ENCODE peak calls at places on chromosomes 7 and 10, in ten cellular contexts. N is spleen, G is testis, W is endothelial cell of umbilical vein, Q is stomach, A is heart left ventricle, K is breast epithelium, P is ovary, R is A549, L is IMR-90. V is an unnamed sample.

GRCh38 chr10:122861724-122862161 is 16.1 kb upstream of the CUZD1 start:
- DNase-seq in A (no peak), P (no peak), K (no peak), W (peak), G (no peak), L (peak), N (no peak), R (peak), Q (no peak), V (no peak)

GRCh38 chr7:108404509-108405435 is 51.5 kb downstream of the NRCAM start:
- DNase-seq in K (no peak), P (no peak), G (no peak), N (no peak), L (no peak), Q (no peak), R (no peak), W (no peak), A (no peak), V (no peak)

GRCh38 chr7:83415840-83416239 is 233.1 kb downstream of the SEMA3E start:
- DNase-seq in W (no peak), G (no peak), A (no peak), P (no peak), Q (no peak), N (no peak), L (no peak), R (no peak), K (no peak), V (no peak)

GRCh38 chr7:132045481-132045980 is 489.1 kb upstream of the PODXL start:
- DNase-seq in A (no peak), P (no peak), R (no peak), K (no peak), N (no peak), L (no peak), Q (no peak), G (no peak), W (no peak), V (no peak)

GRCh38 chr7:21256310-21256877 is 171.5 kb upstream of the SP4 start:
- DNase-seq in W (peak), P (no peak), Q (no peak), G (peak), K (no peak), A (no peak), R (peak), L (peak), N (no peak), V (no peak)

GRCh38 chr7:105399043-105399725 is 10.5 kb upstream of the SRPK2 start:
- DNase-seq in W (peak), P (no peak), L (peak), K (no peak), A (no peak), N (no peak), Q (no peak), G (no peak), R (no peak), V (no peak)

GRCh38 chr7:379456-380225 is 89.7 kb downstream of the FOXL3 start:
- DNase-seq in R (no peak), P (peak), A (peak), K (peak), W (no peak), N (peak), L (no peak), G (peak), Q (peak), V (peak)

GRCh38 chr10:14659626-14660196 is 115.0 kb downstream of the FAM107B start:
- DNase-seq in P (no peak), R (no peak), G (no peak), K (no peak), N (peak), A (no peak), L (no peak), Q (peak), W (no peak), V (peak)

GRCh38 chr7:91397099-91397498 is 132.9 kb downstream of the FZD1 start:
- DNase-seq in L (peak), P (no peak), Q (no peak), W (no peak), A (no peak), N (no peak), R (no peak), G (no peak), K (no peak), V (no peak)

GRCh38 chr10:110671788-110672579 is 27.8 kb downstream of the RBM20 start:
- DNase-seq in A (peak), R (peak), N (peak), W (peak), L (peak), P (peak), K (peak), G (peak), Q (peak), V (peak)

GRCh38 chr7:8442295-8442813 is 8.9 kb downstream of the NXPH1 start:
- DNase-seq in K (no peak), P (no peak), W (no peak), L (no peak), Q (no peak), N (peak), G (no peak), A (no peak), R (no peak), V (no peak)

GRCh38 chr10:75430000-75430763 is 1.2 kb upstream of the LRMDA start:
- DNase-seq in G (peak), R (peak), W (peak), N (peak), L (no peak), K (no peak), A (peak), P (peak), Q (peak), V (peak)

GRCh38 chr7:122006687-122007086 is 133.7 kb downstream of the PTPRZ1 start:
- DNase-seq in A (no peak), G (no peak), L (no peak), K (no peak), W (no peak), R (no peak), P (no peak), N (no peak), Q (no peak), V (no peak)

GRCh38 chr10:73956476-73957338 is 41.2 kb upstream of the VCL start:
- DNase-seq in L (peak), K (peak), Q (no peak), N (peak), P (no peak), G (peak), A (no peak), R (no peak), W (peak), V (no peak)

GRCh38 chr7:74190259-74190658 is 16.1 kb downstream of the EIF4H start:
- DNase-seq in L (no peak), A (no peak), R (no peak), Q (no peak), W (no peak), G (no peak), K (no peak), N (peak), P (peak), V (no peak)

GRCh38 chr7:74191231-74191630 is 17.1 kb downstream of the EIF4H start:
- DNase-seq in K (no peak), L (no peak), G (no peak), W (no peak), R (no peak), P (peak), A (no peak), N (peak), Q (no peak), V (no peak)

GRCh38 chr7:74194686-74195085 is 15.1 kb upstream of the LAT2 start:
- DNase-seq in R (no peak), G (no peak), W (no peak), K (no peak), P (peak), A (no peak), N (peak), Q (no peak), L (no peak), V (no peak)

GRCh38 chr7:74193054-74193453 is 16.8 kb upstream of the LAT2 start:
- DNase-seq in G (no peak), A (no peak), Q (no peak), N (no peak), L (no peak), K (no peak), R (no peak), P (peak), W (no peak), V (no peak)

DNA sequence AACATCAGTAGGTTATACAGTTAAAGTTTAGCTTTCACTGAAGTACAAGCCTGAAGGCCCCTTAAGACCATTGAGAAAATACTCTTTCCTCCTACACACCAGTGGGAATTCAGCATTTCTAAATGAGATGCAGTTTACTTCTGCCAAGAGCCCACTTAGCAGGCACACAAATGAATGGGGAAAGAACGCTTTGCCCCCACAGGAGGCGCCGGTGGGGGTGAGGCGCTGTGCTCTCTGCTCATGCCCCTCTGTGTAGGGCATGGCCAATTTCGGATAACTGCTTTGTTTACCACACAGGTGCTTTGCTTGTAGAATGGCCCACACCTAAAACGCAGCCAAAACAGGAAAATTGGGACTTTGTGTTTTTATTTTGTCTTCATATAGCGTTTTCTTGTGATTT is 15.9 kb upstream of the LAT2 start:
- DNase-seq in G (no peak), W (no peak), N (peak), Q (no peak), A (no peak), P (peak), L (no peak), R (no peak), K (no peak), V (no peak)
- TF ChIP-seq POLR2A in G (no peak), W (no peak), N (no peak), Q (no peak), A (no peak), P (no peak), L (no peak), R (no peak), K (no peak), V (no peak)

GRCh38 chr10:17019696-17020095 is 109.9 kb downstream of the CUBN start:
- DNase-seq in K (no peak), Q (no peak), P (no peak), N (no peak), G (no peak), A (no peak), L (peak), R (no peak), W (no peak), V (no peak)
- H3K27ac ChIP-seq in K (no peak), Q (no peak), P (no peak), N (no peak), G (no peak), A (no peak), L (no peak), R (no peak), W (no peak), V (no peak)

DNA sequence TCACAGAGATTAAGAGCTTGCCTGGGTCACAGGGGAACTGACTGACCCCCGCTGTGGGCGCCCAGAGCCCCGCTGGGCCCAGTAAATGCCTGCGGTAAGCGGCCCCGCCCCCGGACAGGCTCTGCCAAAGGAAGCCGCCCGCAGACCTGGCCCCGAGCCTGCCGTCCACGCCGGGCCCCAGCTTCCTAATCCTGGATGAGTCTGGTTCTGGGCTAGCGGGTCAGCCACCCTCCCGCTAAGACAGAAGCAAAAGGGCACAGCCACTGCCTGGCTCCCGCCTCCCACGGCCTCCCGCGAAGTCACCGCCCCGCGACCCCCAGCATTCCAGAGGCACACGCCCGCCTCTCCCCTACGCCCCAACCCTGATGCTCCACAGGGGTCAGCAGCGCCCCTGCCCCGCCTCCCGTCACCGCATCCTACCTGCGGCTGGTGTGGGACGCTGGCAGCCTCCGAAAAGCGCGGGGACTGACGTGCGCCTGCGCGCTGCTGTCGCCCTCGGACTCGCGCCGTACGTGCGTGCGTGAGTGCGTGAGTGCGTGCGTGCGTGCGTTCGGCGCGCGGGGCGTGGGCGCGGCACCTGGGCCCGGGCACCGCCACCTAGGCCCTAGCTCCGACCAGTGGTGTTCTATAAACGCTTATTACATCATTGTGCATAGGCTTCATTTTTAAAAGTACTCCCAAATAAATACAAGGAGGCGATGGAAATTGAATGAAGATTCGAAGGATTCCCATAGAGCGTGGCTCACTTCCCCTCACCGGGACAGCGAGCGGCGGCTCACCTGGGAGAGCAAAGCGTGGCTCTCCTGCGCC is at the start of gene FIGNL1:
- DNase-seq in P (peak), N (peak), Q (peak), L (peak), W (peak), R (peak), K (peak), A (peak), G (peak), V (peak)
- TF ChIP-seq POLR2A in P (no peak), N (no peak), Q (no peak), L (no peak), W (peak), R (peak), K (no peak), A (peak), G (no peak), V (peak)

DNA sequence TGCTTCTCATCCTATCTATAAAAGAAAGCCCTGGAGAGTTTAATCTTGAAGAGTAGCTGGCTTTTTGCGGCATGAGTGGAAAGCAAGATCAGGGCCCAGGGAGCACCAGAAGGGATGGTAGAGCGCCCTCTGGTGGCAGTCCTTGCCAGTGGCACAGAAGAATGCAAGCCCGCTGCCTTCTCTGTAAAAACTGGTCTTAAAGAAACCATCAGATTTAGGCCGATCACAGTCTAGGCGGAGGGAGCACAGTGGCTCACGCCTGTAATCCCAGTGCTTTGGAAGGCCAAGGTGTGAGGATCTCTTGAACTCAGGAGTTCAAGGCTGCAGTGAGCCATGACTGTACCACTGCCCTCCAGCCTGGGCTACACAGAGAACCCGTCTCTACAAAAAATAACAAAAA is 35.6 kb downstream of the CPN1 start:
- DNase-seq in G (peak), K (peak), Q (peak), R (peak), N (peak), L (peak), W (peak), A (peak), P (peak), V (peak)
- H3K27ac ChIP-seq in G (no peak), K (no peak), Q (no peak), R (peak), N (no peak), L (no peak), W (no peak), A (no peak), P (no peak), V (no peak)

GRCh38 chr7:101124376-101125056 is 2.4 kb upstream of the SERPINE1 start:
- DNase-seq in L (peak), Q (no peak), W (peak), A (no peak), P (no peak), G (no peak), N (no peak), K (no peak), R (peak), V (peak)

GRCh38 chr7:101120315-101120714 is 6.6 kb upstream of the SERPINE1 start:
- DNase-seq in R (no peak), N (no peak), L (no peak), W (no peak), G (no peak), K (no peak), P (no peak), Q (no peak), A (no peak), V (no peak)

GRCh38 chr7:101123703-101124068 is 3.2 kb upstream of the SERPINE1 start:
- DNase-seq in Q (no peak), R (no peak), L (no peak), W (no peak), G (no peak), K (no peak), A (no peak), N (no peak), P (no peak), V (no peak)

GRCh38 chr7:101122933-101123702 is 3.8 kb upstream of the SERPINE1 start:
- DNase-seq in N (no peak), G (no peak), Q (no peak), L (no peak), W (no peak), R (no peak), K (no peak), A (no peak), P (no peak), V (no peak)

GRCh38 chr7:101121996-101122932 is 4.6 kb upstream of the SERPINE1 start:
- DNase-seq in R (peak), W (peak), P (peak), G (peak), Q (peak), L (peak), N (no peak), A (peak), K (peak), V (peak)
- TF ChIP-seq POLR2A in R (peak), W (no peak), P (peak), G (no peak), Q (no peak), L (peak), N (no peak), A (no peak), K (no peak), V (peak)

GRCh38 chr10:12401466-12401865 is 52.1 kb downstream of the CAMK1D start:
- DNase-seq in K (no peak), G (no peak), N (peak), Q (no peak), A (no peak), W (no peak), L (no peak), R (no peak), P (no peak), V (no peak)
- H3K27ac ChIP-seq in K (no peak), G (no peak), N (no peak), Q (no peak), A (no peak), W (no peak), L (no peak), R (peak), P (no peak), V (no peak)

GRCh38 chr10:132248455-132249231 is 59.1 kb downstream of the STK32C start:
- DNase-seq in P (no peak), N (peak), W (peak), R (peak), K (no peak), A (peak), L (no peak), Q (peak), G (peak), V (no peak)
- TF ChIP-seq POLR2A in P (no peak), N (no peak), W (no peak), R (peak), K (no peak), A (no peak), L (no peak), Q (no peak), G (no peak), V (no peak)

DNA sequence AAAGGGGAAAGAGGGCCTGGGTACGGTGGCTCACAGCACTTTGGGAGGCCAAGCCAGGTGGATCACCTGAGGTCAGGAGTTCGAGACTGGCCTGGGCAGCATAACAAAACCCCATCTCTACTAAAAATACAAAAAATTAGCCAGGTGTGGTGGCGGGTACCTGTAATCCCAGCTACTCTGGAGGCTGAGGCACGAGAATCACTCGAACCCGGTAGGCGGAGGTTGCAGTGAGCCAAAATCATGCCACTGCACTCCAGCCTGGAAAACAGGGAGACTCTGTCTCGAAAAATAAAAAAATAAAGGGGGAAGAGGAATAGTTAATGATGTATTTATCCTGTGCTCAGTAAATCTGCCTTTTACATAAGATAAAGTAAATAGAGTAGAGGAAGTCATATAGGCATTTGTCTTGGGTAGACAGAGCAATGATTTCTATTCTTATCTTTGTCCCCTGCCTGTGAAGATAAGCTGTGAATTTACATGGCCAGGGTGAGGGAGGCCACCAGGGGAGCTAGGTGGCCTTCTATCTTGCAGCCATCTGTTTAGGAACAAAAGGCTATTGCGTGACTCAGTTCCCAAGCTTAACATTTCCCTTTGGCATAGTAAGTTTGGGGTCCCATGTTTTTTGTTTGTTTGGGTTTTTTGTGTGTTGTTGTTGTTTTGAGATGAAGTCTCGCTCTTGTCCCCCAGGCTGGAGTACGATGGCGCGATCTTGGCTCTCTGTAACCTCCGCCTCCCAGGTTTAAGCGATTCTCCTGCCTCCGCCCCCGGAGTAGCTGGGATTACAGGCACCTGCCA is 73.2 kb upstream of the GTF2I start:
- DNase-seq in N (no peak), P (no peak), W (peak), Q (no peak), L (no peak), K (no peak), G (no peak), A (no peak), R (no peak), V (no peak)
- H3K27ac ChIP-seq in N (no peak), P (no peak), W (no peak), Q (peak), L (no peak), K (no peak), G (no peak), A (no peak), R (peak), V (no peak)